ENCODE peak calls at places on chromosomes 6 and 20, in seven cellular contexts. I, V, P, X, S, E and D are unnamed samples.

GRCh38 chr20:24318569-24319352 is 150.7 kb upstream of the SYNDIG1 start:
- DNase-seq in E (no peak), P (no peak), X (no peak), S (no peak), V (no peak), I (no peak), D (peak)

GRCh38 chr20:3543901-3544507 is 73.2 kb downstream of the ATRN start:
- DNase-seq in I (no peak), X (no peak), S (no peak), E (no peak), P (no peak), V (peak), D (no peak)

GRCh38 chr20:35021063-35021462 is 65.4 kb downstream of the MYH7B start:
- DNase-seq in X (no peak), I (no peak), V (no peak), P (no peak), E (no peak), S (no peak), D (no peak)

GRCh38 chr6:29731281-29731680 is 8.0 kb downstream of the HLA-F start:
- DNase-seq in S (no peak), E (no peak), I (no peak), V (no peak), P (no peak), X (no peak), D (no peak)

GRCh38 chr6:110331816-110332215 is 26.3 kb downstream of the METTL24 start:
- DNase-seq in X (no peak), P (no peak), S (peak), E (peak), V (no peak), I (no peak), D (no peak)

GRCh38 chr20:33602826-33603590 is 59.1 kb upstream of the C20orf144 start:
- DNase-seq in P (no peak), X (no peak), S (no peak), E (no peak), V (peak), I (no peak), D (no peak)

GRCh38 chr6:43695078-43695966 is 7.7 kb upstream of the MRPS18A start:
- DNase-seq in E (peak), I (no peak), S (no peak), P (no peak), V (no peak), X (no peak), D (no peak)

GRCh38 chr20:51338692-51339440 is 203.7 kb downstream of the NFATC2 start:
- DNase-seq in I (no peak), X (peak), P (no peak), S (no peak), E (no peak), V (no peak), D (no peak)

GRCh38 chr6:22091424-22091948 is 205.3 kb downstream of the PRL start:
- DNase-seq in P (no peak), E (no peak), X (no peak), S (no peak), V (no peak), I (no peak), D (no peak)

GRCh38 chr6:41199427-41200246 is 1.3 kb downstream of the TREML2 start:
- DNase-seq in X (no peak), I (no peak), E (no peak), S (no peak), P (no peak), V (no peak), D (no peak)

GRCh38 chr20:4720977-4721349 is 746 bp upstream of the PRND start:
- DNase-seq in V (no peak), X (no peak), I (no peak), P (no peak), S (peak), E (peak), D (no peak)

GRCh38 chr6:81834141-81834621 is 81.7 kb upstream of the TENT5A start:
- DNase-seq in P (no peak), I (no peak), E (no peak), X (no peak), S (no peak), V (no peak), D (no peak)
- TF ChIP-seq REST in P (no peak), I (no peak), E (no peak), X (no peak), S (no peak), V (no peak), D (no peak)

DNA sequence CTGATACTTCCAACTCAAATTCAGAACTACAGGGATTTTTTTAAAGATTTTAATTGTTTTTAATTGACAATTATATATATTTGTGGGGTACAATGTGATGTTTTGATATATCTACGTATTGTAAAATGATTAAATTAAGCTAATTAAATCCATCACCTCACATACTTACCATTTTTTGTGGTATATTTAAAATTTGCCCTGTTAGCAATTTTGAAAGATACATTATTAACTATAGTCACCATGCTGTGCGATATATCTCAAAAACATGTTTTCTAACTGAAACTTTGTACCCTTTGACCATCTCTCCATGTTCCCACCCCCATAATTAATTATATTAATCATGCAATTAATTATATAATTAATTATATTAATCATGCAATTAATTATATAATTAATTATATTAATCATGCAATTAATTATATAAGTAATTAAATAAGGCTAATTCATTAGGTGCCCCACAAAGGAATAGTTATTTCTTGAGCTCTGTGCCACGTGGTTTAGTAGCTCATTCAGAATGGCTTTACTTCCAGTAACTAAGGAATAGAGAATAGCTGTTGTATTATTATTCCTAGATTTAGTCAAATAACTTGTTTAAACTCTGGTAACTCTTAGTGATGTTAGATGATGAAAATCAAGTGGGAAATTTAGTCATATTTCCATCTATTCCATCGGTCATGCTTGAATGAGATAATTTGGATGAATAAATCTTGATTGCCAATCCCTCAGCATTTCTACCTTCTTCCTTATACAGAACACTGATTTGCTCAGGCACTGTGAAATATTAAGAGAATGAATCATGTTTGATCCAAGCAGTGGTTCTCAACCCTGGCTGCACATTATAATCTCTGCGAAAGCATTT is 25.1 kb downstream of the LOC128125822 start:
- DNase-seq in S (no peak), E (no peak), I (no peak), P (no peak), X (no peak), V (no peak), D (no peak)
- H3K4me3 ChIP-seq in S (peak), E (peak), I (no peak), P (peak), X (no peak), V (peak), D (no peak)

GRCh38 chr6:154161689-154162088 is 122.6 kb downstream of the OPRM1 start:
- DNase-seq in E (no peak), P (no peak), S (no peak), I (no peak), X (no peak), V (no peak), D (no peak)

GRCh38 chr6:154165488-154165887 is 126.4 kb downstream of the OPRM1 start:
- DNase-seq in X (no peak), V (no peak), S (no peak), I (no peak), P (no peak), E (no peak), D (no peak)

GRCh38 chr6:154167163-154167562 is 128.1 kb downstream of the OPRM1 start:
- DNase-seq in V (no peak), E (no peak), S (no peak), P (no peak), X (no peak), I (no peak), D (peak)

GRCh38 chr6:154166140-154166539 is 127.1 kb downstream of the OPRM1 start:
- DNase-seq in E (peak), P (no peak), S (no peak), X (no peak), I (no peak), V (no peak), D (no peak)

GRCh38 chr6:154164397-154164796 is 125.4 kb downstream of the OPRM1 start:
- DNase-seq in I (no peak), P (no peak), S (no peak), X (no peak), V (no peak), E (no peak), D (no peak)
- TF ChIP-seq POLR2AphosphoS5 in I (no peak), P (no peak), S (no peak), X (no peak), V (no peak), E (no peak), D (no peak)

GRCh38 chr6:141677598-141678211 is 455.0 kb upstream of the GJE1 start:
- DNase-seq in E (peak), P (no peak), I (peak), V (peak), S (peak), X (no peak), D (peak)
- TF ChIP-seq REST in E (no peak), P (no peak), I (no peak), V (no peak), S (no peak), X (no peak), D (no peak)

GRCh38 chr6:1603708-1604346 is 5.9 kb upstream of the FOXC1 start:
- DNase-seq in E (peak), X (no peak), I (no peak), S (peak), V (peak), P (no peak), D (no peak)
- H3K4me3 ChIP-seq in E (peak), X (no peak), I (peak), S (peak), V (peak), P (peak), D (no peak)

GRCh38 chr6:12947191-12947795 is 230.7 kb downstream of the PHACTR1 start:
- DNase-seq in E (no peak), S (no peak), X (no peak), V (no peak), I (no peak), P (no peak), D (no peak)

GRCh38 chr6:12955996-12956395 is 239.4 kb downstream of the PHACTR1 start:
- DNase-seq in I (no peak), P (no peak), E (peak), S (no peak), X (no peak), V (no peak), D (no peak)

GRCh38 chr6:12956991-12957320 is 240.4 kb downstream of the PHACTR1 start:
- DNase-seq in V (no peak), P (no peak), X (no peak), I (no peak), S (no peak), E (no peak), D (no peak)

DNA sequence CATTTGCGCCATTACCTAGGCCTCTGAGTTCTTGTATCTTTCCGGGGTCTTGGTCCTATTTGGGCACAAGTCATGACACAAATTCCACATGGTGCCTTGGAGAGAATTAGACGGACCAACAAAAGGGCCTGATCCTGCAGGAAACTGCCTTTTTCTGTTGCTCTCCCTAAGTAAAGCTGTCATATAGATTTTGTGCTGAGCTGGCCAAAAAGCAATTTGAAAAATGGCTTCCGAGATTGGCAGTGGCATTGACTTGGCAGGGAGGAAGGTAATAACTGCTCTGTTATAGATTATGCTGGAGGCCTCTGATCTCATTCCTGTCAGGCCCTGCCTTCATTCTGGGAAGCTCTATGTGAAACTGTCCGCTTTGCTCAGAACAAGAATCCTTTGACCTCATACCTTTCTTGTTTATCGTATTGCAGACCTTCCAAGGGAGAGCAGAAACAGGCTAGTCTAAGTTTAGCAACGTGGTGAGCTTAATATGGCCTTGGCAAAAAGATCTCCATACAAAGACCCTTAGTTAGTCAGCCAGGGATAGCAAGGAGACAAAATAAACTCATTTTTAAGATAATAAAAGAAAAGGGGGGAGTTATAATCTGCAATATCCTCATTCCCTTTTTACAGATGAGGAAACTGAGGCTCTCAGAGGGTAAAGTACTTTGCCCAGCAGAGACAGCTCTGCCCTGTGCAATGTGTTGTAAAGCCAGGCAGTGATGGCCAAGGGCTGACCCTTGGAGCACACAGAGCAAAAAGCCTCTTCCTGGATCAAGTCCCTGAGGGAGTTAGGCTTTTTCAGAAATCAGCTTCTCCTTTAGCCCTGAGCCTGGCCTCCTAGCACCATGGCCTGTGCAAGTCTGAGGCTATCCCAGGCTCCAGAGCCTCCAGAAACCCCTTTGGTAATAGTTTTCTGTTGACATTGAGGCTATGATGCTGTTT is 234.6 kb downstream of the PHACTR1 start:
- DNase-seq in I (no peak), V (no peak), P (no peak), E (no peak), X (no peak), S (no peak), D (no peak)
- TF ChIP-seq POLR2AphosphoS5 in I (no peak), V (no peak), P (no peak), E (no peak), X (no peak), S (no peak), D (no peak)

GRCh38 chr20:688809-689208 is 13.2 kb upstream of the SCRT2 start:
- DNase-seq in X (peak), E (peak), S (peak), P (no peak), I (no peak), V (peak), D (no peak)
- TF ChIP-seq REST in X (no peak), E (no peak), S (no peak), P (no peak), I (no peak), V (no peak), D (no peak)